ENCODE peak calls at places on chromosomes 1 and 21, in four cellular contexts. F, T, Y and X are unnamed samples.

GRCh38 chr1:234610061-234610581 is at the start of gene IRF2BP2:
- DNase-seq in T (peak), Y (peak), F (peak), X (peak)

GRCh38 chr1:67040405-67040804 is 13.5 kb downstream of the SLC35D1 start:
- DNase-seq in T (no peak), F (no peak), Y (no peak), X (no peak)

GRCh38 chr1:210260087-210260486 is 27.5 kb downstream of the SERTAD4 start:
- DNase-seq in T (peak), Y (no peak), F (no peak), X (no peak)

GRCh38 chr1:11944358-11944981 is 10.0 kb downstream of the PLOD1 start:
- DNase-seq in T (no peak), F (no peak), Y (no peak), X (peak)

GRCh38 chr1:6353948-6354658 is 39.5 kb downstream of the ACOT7 start:
- DNase-seq in F (no peak), T (no peak), Y (no peak), X (peak)

GRCh38 chr1:156075158-156075557 is 7.1 kb downstream of the MEX3A start:
- DNase-seq in F (no peak), T (no peak), Y (no peak), X (no peak)

GRCh38 chr1:181204530-181204929 is 116.0 kb downstream of the IER5 start:
- DNase-seq in Y (no peak), T (no peak), F (no peak), X (no peak)

GRCh38 chr1:164912290-164912689 is 353.3 kb downstream of the PBX1 start:
- DNase-seq in T (no peak), Y (no peak), F (no peak), X (no peak)

GRCh38 chr1:167136191-167136614 is 42.3 kb downstream of the STYXL2 start:
- DNase-seq in T (peak), F (no peak), Y (no peak), X (peak)

GRCh38 chr21:38505654-38506523 is 7.6 kb upstream of the ERG start:
- DNase-seq in Y (no peak), T (peak), F (no peak), X (peak)

GRCh38 chr1:7617826-7618225 is 153.3 kb upstream of the VAMP3 start:
- DNase-seq in T (no peak), Y (no peak), F (no peak), X (no peak)

GRCh38 chr1:15172405-15173259 is 19.1 kb downstream of the TMEM51 start:
- DNase-seq in Y (no peak), F (no peak), T (peak), X (no peak)

GRCh38 chr1:47585141-47585902 is 147.5 kb downstream of the FOXD2 start:
- DNase-seq in F (no peak), Y (no peak), T (no peak), X (no peak)

GRCh38 chr1:51955797-51956527 is 34.5 kb downstream of the RAB3B start:
- DNase-seq in Y (no peak), F (no peak), T (no peak), X (no peak)

GRCh38 chr21:44848821-44849521 is 24.5 kb downstream of the PTTG1IP start:
- DNase-seq in Y (no peak), F (no peak), T (no peak), X (no peak)

GRCh38 chr1:227607336-227607898 is 44.1 kb downstream of the ZNF678 start:
- DNase-seq in T (no peak), F (no peak), Y (no peak), X (no peak)

GRCh38 chr1:92877792-92878191 is 46.0 kb downstream of the RPL5 start:
- DNase-seq in Y (no peak), T (peak), F (no peak), X (no peak)

GRCh38 chr1:220884981-220885918 is 6.0 kb downstream of the HLX start:
- DNase-seq in T (no peak), F (no peak), Y (no peak), X (no peak)

GRCh38 chr1:91098299-91098901 is 76.6 kb upstream of the ZNF644 start:
- DNase-seq in T (no peak), F (no peak), Y (no peak), X (peak)

GRCh38 chr1:99696616-99697015 is 50.7 kb downstream of the PALMD start:
- DNase-seq in F (no peak), Y (no peak), T (no peak), X (no peak)

GRCh38 chr1:237873487-237873927 is 17.2 kb downstream of the ZP4 start:
- DNase-seq in F (no peak), T (peak), Y (no peak), X (peak)

GRCh38 chr1:9086060-9086459 is 16.6 kb upstream of the SLC2A5 start:
- DNase-seq in F (no peak), T (no peak), Y (no peak), X (no peak)

GRCh38 chr1:89911186-89911976 is 83.5 kb upstream of the ZNF326 start:
- DNase-seq in F (no peak), T (no peak), Y (no peak), X (peak)

GRCh38 chr1:20848162-20848561 is 61.1 kb upstream of the HP1BP3 start:
- DNase-seq in Y (no peak), T (no peak), F (no peak), X (no peak)

GRCh38 chr1:52159033-52159789 is 17.3 kb downstream of the ZFYVE9 start:
- DNase-seq in Y (no peak), F (no peak), T (peak), X (no peak)

GRCh38 chr1:110310300-110310699 is 28.9 kb upstream of the RBM15 start:
- DNase-seq in F (no peak), Y (no peak), T (no peak), X (no peak)

GRCh38 chr1:41221995-41222991 is 19.8 kb downstream of the SCMH1 start:
- DNase-seq in F (no peak), Y (no peak), T (no peak), X (peak)

GRCh38 chr21:35234725-35235124 is 185.6 kb upstream of the RUNX1 start:
- DNase-seq in Y (no peak), T (peak), F (peak), X (no peak)

GRCh38 chr1:32650157-32650751 is at the start of gene ZBTB8OS:
- DNase-seq in T (peak), Y (peak), F (peak), X (peak)

GRCh38 chr1:21537511-21537931 is 28.3 kb downstream of the ALPL start:
- DNase-seq in Y (no peak), T (no peak), F (no peak), X (no peak)

GRCh38 chr1:231091415-231091814 is 51.4 kb upstream of the FAM89A start:
- DNase-seq in F (no peak), T (no peak), Y (no peak), X (no peak)

GRCh38 chr1:89607888-89608626 is 24.9 kb upstream of the LRRC8C start:
- DNase-seq in F (no peak), T (no peak), Y (peak), X (peak)

GRCh38 chr1:44568128-44568900 is 106.0 kb downstream of the TMEM53 start:
- DNase-seq in T (no peak), F (no peak), Y (no peak), X (no peak)

GRCh38 chr1:115089443-115090340 is at the start of gene TSPAN2:
- DNase-seq in T (peak), Y (peak), F (peak), X (peak)

GRCh38 chr1:176188604-176189003 is 18.5 kb downstream of the COP1 start:
- DNase-seq in T (no peak), F (no peak), Y (no peak), X (no peak)

GRCh38 chr1:112440574-112440973 is 44.6 kb downstream of the CTTNBP2NL start:
- DNase-seq in T (no peak), Y (no peak), F (no peak), X (no peak)

GRCh38 chr1:161260939-161261858 is 2.7 kb downstream of the PCP4L1 start:
- DNase-seq in Y (no peak), T (no peak), F (no peak), X (no peak)